ENCODE peak calls at places on chromosomes 16 and 17, in eight cellular contexts. O, I, V, B, Y, X, J and T are unnamed samples.

GRCh38 chr17:40075216-40076100 is 12.7 kb downstream of the THRA start:
- DNase-seq in O (no peak), I (peak), V (peak), B (peak), Y (peak), X (peak), J (peak), T (no peak)

GRCh38 chr16:84047626-84048025 is 5.0 kb upstream of the SLC38A8 start:
- DNase-seq in O (no peak), I (no peak), V (no peak), B (no peak), Y (no peak), X (no peak), J (no peak), T (no peak)

GRCh38 chr16:70735141-70735979 is 49.5 kb upstream of the MTSS2 start:
- DNase-seq in O (peak), I (no peak), V (no peak), B (no peak), Y (no peak), X (no peak), J (no peak), T (no peak)

GRCh38 chr17:76867578-76868175 is 527 bp upstream of the MGAT5B start:
- DNase-seq in O (peak), I (peak), V (no peak), B (no peak), Y (no peak), X (no peak), J (no peak), T (no peak)

GRCh38 chr17:77325826-77326581 is 185.2 kb downstream of the SEC14L1 start:
- DNase-seq in O (peak), I (no peak), V (no peak), B (no peak), Y (no peak), X (no peak), J (no peak), T (no peak)

GRCh38 chr17:75783069-75783783 is 1.4 kb upstream of the UNK start:
- DNase-seq in O (peak), I (peak), V (peak), B (no peak), Y (no peak), X (no peak), J (peak), T (peak)

GRCh38 chr16:66227766-66228530 is 138.5 kb upstream of the CDH5 start:
- DNase-seq in O (no peak), I (no peak), V (no peak), B (no peak), Y (no peak), X (no peak), J (no peak), T (no peak)

GRCh38 chr16:83245061-83245460 is 562.7 kb upstream of the HSBP1 start:
- DNase-seq in O (no peak), I (no peak), V (no peak), B (no peak), Y (no peak), X (no peak), J (no peak), T (no peak)

GRCh38 chr17:69723741-69724140 is 309.2 kb downstream of the MAP2K6 start:
- DNase-seq in O (no peak), I (peak), V (peak), B (no peak), Y (no peak), X (no peak), J (no peak), T (no peak)